ENCODE peak calls at places on chromosome 20, in nine cellular contexts. V, X, K, E, D, S, U, B and O are unnamed samples.

GRCh38 chr20:61073376-61073775 is 178.7 kb upstream of the CDH4 start:
- DNase-seq in X (no peak), S (no peak), E (no peak), U (no peak), D (no peak), K (no peak), V (no peak), B (no peak), O (no peak)

GRCh38 chr20:43438578-43439316 is 18.9 kb upstream of the SRSF6 start:
- DNase-seq in K (no peak), E (no peak), X (no peak), B (no peak), U (no peak), S (no peak), V (no peak), D (no peak), O (no peak)

GRCh38 chr20:1322511-1323245 is 6.3 kb downstream of the SDCBP2 start:
- DNase-seq in X (no peak), B (no peak), E (no peak), K (peak; percentile 95), S (peak; percentile 41), U (peak; percentile 99), V (peak; percentile 83), D (no peak), O (peak; percentile 60)

GRCh38 chr20:17624551-17625245 is 54.8 kb downstream of the DSTN start:
- DNase-seq in B (peak; percentile 48), E (peak; percentile 16), U (no peak), D (peak; percentile 65), K (no peak), X (no peak), S (no peak), V (peak; percentile 15), O (no peak)

GRCh38 chr20:13008761-13009681 is at the start of gene SPTLC3:
- DNase-seq in V (no peak), S (peak; percentile 77), E (peak; percentile 38), U (peak; percentile 36), K (peak; percentile 61), X (no peak), B (no peak), D (no peak), O (peak; percentile 53)

GRCh38 chr20:47317127-47317895 is 39.2 kb downstream of the ZMYND8 start:
- DNase-seq in K (peak; percentile 98), D (peak; percentile 40), V (peak; percentile 90), S (peak; percentile 82), U (peak; percentile 98), E (peak; percentile 88), X (peak; percentile 73), B (peak; percentile 85), O (peak; percentile 75)

GRCh38 chr20:9711872-9712271 is 127.0 kb downstream of the PAK5 start:
- DNase-seq in E (no peak), K (no peak), V (no peak), B (no peak), D (no peak), U (no peak), X (no peak), S (no peak), O (no peak)

GRCh38 chr20:10288954-10289646 is 70.5 kb downstream of the SNAP25 start:
- DNase-seq in S (no peak), U (no peak), E (no peak), X (no peak), B (no peak), K (no peak), V (no peak), D (no peak), O (no peak)

GRCh38 chr20:6698056-6698455 is 69.4 kb upstream of the BMP2 start:
- DNase-seq in B (no peak), X (no peak), E (no peak), D (no peak), V (no peak), K (peak; percentile 13), U (no peak), S (peak; percentile 84), O (no peak)

GRCh38 chr20:6583134-6583738 is 184.2 kb upstream of the BMP2 start:
- DNase-seq in E (no peak), K (peak; percentile 78), D (peak; percentile 20), B (peak; percentile 61), U (peak; percentile 55), X (peak; percentile 28), V (peak; percentile 17), S (peak; percentile 76), O (peak; percentile 59)

GRCh38 chr20:43667341-43668132 is 623 bp downstream of the MYBL2 start:
- DNase-seq in V (no peak), B (no peak), S (no peak), U (no peak), E (no peak), K (no peak), D (peak; percentile 50), X (no peak), O (no peak)

GRCh38 chr20:14234666-14235295 is 102.6 kb downstream of the FLRT3 start:
- DNase-seq in B (no peak), V (no peak), E (no peak), D (no peak), X (no peak), K (peak; percentile 68), U (peak; percentile 65), S (no peak), O (no peak)

DNA sequence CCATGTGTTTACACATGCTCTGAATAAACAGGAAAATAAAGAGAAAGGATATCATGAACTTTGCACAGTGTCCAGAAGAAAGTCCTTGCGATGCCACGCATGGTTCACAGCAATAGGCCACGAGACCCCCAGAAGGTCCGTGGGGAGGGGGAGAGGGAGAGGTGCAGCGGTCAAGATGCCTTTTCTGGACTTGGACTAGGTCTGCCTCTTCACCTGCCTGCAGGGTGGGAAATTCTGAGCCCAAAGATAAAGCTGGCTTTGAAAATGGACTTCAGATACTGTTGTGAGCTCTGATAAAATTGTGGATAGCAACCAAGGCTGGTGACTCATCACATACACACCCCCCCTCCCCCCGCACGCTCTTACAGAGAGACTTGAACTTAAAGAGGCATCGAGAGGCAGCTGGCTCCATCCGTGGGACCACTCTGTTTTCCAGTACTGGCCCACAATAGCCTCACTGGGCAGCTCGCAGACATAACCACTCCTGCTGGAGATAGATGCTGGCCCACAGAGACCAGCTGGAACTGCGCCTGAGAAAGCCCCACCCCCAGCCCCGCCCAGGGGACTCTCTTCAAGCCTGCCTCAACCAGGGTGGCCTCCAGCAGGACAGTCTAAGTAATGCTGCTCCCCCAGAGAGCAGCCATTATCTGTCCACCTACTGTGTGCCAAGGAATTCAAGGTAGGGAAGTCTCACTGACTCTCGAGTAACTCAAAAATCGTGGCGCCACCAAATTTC is 21.2 kb upstream of the NFATC2 start:
- DNase-seq in B (peak; percentile 73), X (peak; percentile 68), U (peak; percentile 86), K (peak; percentile 90), D (no peak), E (peak; percentile 74), S (peak; percentile 87), V (peak; percentile 84), O (peak; percentile 75)
- TF ChIP-seq CTCF in B (no peak), X (no peak), U (peak; percentile 9), K (no peak), D (no peak), E (no peak), S (no peak), V (no peak), O (no peak)

GRCh38 chr20:40639956-40640355 is 49.1 kb downstream of the MAFB start:
- DNase-seq in B (no peak), U (no peak), S (no peak), K (no peak), X (no peak), E (no peak), D (no peak), V (no peak), O (no peak)

GRCh38 chr20:40637176-40637575 is 51.9 kb downstream of the MAFB start:
- DNase-seq in B (no peak), X (no peak), V (no peak), E (no peak), U (no peak), D (no peak), S (no peak), K (no peak), O (no peak)

GRCh38 chr20:40639132-40639531 is 49.9 kb downstream of the MAFB start:
- DNase-seq in K (no peak), S (no peak), U (no peak), V (no peak), E (no peak), B (no peak), D (no peak), X (no peak), O (no peak)

GRCh38 chr20:40636486-40636885 is 52.5 kb downstream of the MAFB start:
- DNase-seq in B (no peak), S (no peak), D (no peak), X (no peak), E (no peak), V (no peak), U (no peak), K (no peak), O (no peak)

GRCh38 chr20:40638414-40638813 is 50.6 kb downstream of the MAFB start:
- DNase-seq in X (no peak), U (no peak), K (no peak), E (no peak), S (no peak), B (no peak), V (no peak), D (no peak), O (no peak)
- H3K4me3 ChIP-seq in X (no peak overlapping the region), U (no peak overlapping the region), K (no peak overlapping the region), E (no peak overlapping the region), S (no peak overlapping the region), B (no peak overlapping the region), V (no peak overlapping the region), D (no peak overlapping the region), O (no peak overlapping the region)

DNA sequence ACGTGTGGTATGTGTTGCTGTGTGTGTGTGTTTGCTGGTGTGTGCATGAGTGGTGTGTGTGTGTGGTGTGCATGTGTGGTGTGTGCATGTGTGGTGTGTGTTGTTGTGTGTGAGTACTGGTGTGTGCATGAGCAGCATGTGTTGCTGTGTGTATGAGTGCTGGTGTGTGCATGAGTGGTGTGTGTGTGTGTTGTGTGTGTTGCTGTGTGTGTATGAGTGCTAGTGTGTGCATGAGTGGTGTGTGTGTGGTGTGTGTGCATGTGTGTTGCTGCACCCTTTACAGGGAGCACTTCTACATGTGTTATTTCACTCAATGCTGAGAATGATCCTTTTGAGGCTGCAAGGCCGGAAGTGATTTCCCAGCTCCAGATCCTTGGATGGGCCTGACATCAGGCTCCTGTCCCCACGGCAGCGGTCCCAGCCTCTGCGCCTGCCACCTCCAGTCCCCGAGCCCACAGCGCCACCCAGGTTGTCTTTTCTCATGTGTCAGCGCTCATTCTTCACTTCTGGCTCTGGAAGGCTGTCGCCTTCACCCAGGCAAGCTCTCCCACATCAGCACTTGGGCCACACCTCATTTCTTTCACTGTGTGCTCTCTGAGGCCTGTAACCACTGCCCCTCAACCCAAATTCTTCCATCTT is 2.6 kb downstream of the NPEPL1 start:
- DNase-seq in X (no peak), S (no peak), E (no peak), B (no peak), K (no peak), D (no peak), U (no peak), V (no peak), O (no peak)
- TF ChIP-seq CTCF in X (no peak), S (no peak), E (no peak), B (no peak), K (no peak), D (peak; percentile 6), U (no peak), V (no peak), O (no peak)

DNA sequence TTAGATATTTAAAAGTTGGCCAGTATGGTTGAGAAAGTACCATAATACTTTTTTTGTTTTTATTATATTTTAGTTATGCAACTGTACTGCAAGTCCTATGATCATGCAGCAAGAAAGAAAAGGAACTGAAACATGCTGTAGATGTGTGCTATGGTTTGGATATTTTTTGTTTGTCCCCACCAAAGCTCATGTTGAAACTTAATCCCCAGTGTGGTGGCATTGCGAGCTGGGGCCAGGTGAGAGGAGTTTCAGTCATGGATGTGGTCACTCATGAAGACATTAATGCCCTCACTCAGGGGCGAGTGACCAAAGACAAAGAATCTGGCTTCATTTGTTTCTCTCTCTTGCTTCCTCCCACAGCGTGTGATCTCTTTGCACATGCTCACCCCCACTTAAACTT is 393.9 kb downstream of the PAX1 start:
- DNase-seq in E (no peak), K (no peak), X (no peak), V (no peak), B (no peak), U (no peak), S (no peak), D (no peak), O (no peak)
- H3K4me3 ChIP-seq in E (no peak overlapping the region), K (no peak overlapping the region), X (no peak overlapping the region), V (no peak overlapping the region), B (no peak overlapping the region), U (no peak overlapping the region), S (no peak overlapping the region), D (no peak overlapping the region), O (no peak overlapping the region)